ENCODE peak calls at places on chromosomes 12 and 14, in four cellular contexts. W, E, O and X are unnamed samples.

GRCh38 chr12:81206425-81206824 is 128.5 kb downstream of the ACSS3 start:
- DNase-seq in W (no peak), E (no peak), O (peak; percentile 20), X (peak; percentile 8)

GRCh38 chr12:68749443-68749842 is 3.5 kb downstream of the SLC35E3 start:
- DNase-seq in W (no peak), E (no peak), O (no peak), X (no peak)

GRCh38 chr12:46964496-46965098 is 114.8 kb upstream of the PCED1B start:
- DNase-seq in W (no peak), E (no peak), O (peak; percentile 91), X (peak; percentile 49)

GRCh38 chr14:105324080-105324778 is 9.7 kb downstream of the PACS2 start:
- DNase-seq in W (peak; percentile 71), E (no peak), O (peak; percentile 55), X (no peak)

GRCh38 chr12:97886548-97887176 is 424.1 kb downstream of the RMST start:
- DNase-seq in W (no peak), E (no peak), O (no peak), X (no peak)

GRCh38 chr12:82650627-82651337 is 35.9 kb upstream of the TMTC2 start:
- DNase-seq in W (no peak), E (no peak), O (no peak), X (peak; percentile 30)

GRCh38 chr14:55389330-55389729 is 22.3 kb downstream of the ATG14 start:
- DNase-seq in W (no peak), E (no peak), O (no peak), X (no peak)

GRCh38 chr12:31234053-31234835 is 91.7 kb downstream of the SINHCAF start:
- DNase-seq in W (no peak), E (no peak), O (no peak), X (no peak)

GRCh38 chr12:54984602-54985376 is at the start of gene TESPA1:
- DNase-seq in W (peak; percentile 87), E (peak; percentile 85), O (no peak), X (no peak)

GRCh38 chr14:101230161-101230850 is 326.8 kb upstream of the RTL1 start:
- DNase-seq in W (no peak), E (no peak), O (no peak), X (no peak)

GRCh38 chr12:113227169-113227568 is 5.9 kb downstream of the TPCN1 start:
- DNase-seq in W (no peak), E (no peak), O (no peak), X (no peak)

GRCh38 chr12:105226219-105226618 is 9.8 kb downstream of the APPL2 start:
- DNase-seq in W (no peak), E (no peak), O (no peak), X (peak; percentile 6)